ENCODE peak calls at places on chromosome 16, in seven cellular contexts. I is dorsolateral prefrontal cortex, U is HCT116, R is cardiac muscle cell, W is body of pancreas, J is left ventricle myocardium inferior, P is neural progenitor cell. Y is an unnamed sample.

GRCh38 chr16:56241596-56241995 is 50.3 kb downstream of the GNAO1 start:
- DNase-seq in P (no peak), R (no peak), J (no peak), W (no peak), I (no peak), U (no peak), Y (no peak)

GRCh38 chr16:86072328-86073102 is 173.6 kb downstream of the IRF8 start:
- DNase-seq in P (peak), J (peak), I (peak), U (peak), W (peak), R (peak), Y (peak)

GRCh38 chr16:85563515-85564276 is 49.4 kb upstream of the GSE1 start:
- DNase-seq in P (no peak), J (peak), I (no peak), R (no peak), U (no peak), W (peak), Y (peak)

GRCh38 chr16:10080031-10080772 is 102.0 kb downstream of the GRIN2A start:
- DNase-seq in J (peak), P (no peak), U (peak), R (peak), W (peak), I (peak), Y (peak)

GRCh38 chr16:53614346-53614745 is 89.3 kb downstream of the RPGRIP1L start:
- DNase-seq in J (no peak), U (no peak), W (no peak), P (no peak), R (no peak), I (no peak), Y (no peak)

GRCh38 chr16:17101646-17102045 is 369.1 kb downstream of the XYLT1 start:
- DNase-seq in U (peak), I (no peak), W (no peak), P (peak), R (no peak), J (no peak), Y (no peak)

GRCh38 chr16:85190572-85190971 is 78.3 kb upstream of the CIBAR2 start:
- DNase-seq in R (no peak), W (no peak), I (no peak), P (peak), U (no peak), J (no peak), Y (no peak)

GRCh38 chr16:17368951-17369350 is 101.8 kb downstream of the XYLT1 start:
- DNase-seq in W (no peak), I (no peak), R (no peak), P (no peak), J (no peak), U (no peak), Y (no peak)

GRCh38 chr16:84537431-84538151 is 33.1 kb upstream of the MEAK7 start:
- DNase-seq in U (no peak), J (no peak), R (no peak), W (no peak), I (no peak), P (no peak), Y (no peak)

GRCh38 chr16:87201052-87201451 is 116.1 kb downstream of the C16orf95 start:
- DNase-seq in W (peak), U (no peak), J (peak), I (no peak), R (no peak), P (no peak), Y (peak)

GRCh38 chr16:58280146-58280845 is 14.5 kb downstream of the PRSS54 start:
- DNase-seq in I (no peak), R (no peak), U (no peak), W (no peak), J (no peak), P (no peak), Y (no peak)
- TF ChIP-seq CTCF in I (no peak), R (no peak), U (no peak), W (no peak), J (no peak), P (no peak), Y (no peak)

DNA sequence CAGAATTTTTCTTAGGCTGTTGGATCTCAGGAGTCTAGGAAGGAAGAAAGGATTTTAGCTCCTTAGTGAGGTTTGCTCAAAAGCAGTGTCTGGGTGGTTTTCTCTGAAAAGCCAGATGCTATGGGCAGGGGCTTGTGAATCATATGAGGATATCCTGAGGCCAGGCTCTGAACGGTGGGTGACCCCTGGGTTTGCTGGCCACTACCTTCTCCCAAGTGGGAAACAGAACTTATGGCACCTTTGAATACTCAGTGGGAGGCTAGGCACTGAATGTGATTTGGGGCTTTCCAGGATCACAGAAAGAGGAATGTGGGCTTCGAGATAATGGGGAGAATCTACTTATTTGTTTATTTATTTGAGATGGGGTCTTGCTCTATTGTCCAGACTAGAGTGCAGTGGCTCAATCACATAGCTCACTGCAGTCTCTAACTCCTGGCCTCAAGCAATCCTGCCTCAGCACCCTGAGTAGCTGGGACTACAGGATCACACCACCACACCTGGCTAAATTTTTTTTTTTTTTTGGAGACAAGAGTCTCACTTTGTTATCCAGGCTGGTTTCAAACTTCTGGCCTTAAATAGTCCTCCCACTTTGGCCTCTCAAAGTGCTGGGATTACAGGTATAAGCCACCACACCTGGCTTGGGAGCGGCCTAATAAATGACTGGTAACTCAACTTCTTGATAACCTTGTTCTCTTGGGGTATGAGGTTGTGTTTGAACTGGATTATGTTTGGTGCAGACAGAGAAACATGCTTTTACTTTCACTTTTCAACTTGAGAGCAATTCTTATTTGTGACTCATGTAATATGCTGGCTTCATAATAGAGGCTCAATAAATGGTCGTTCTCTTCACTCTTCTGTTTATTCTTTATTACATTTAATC is 129.4 kb upstream of the HS3ST2 start:
- DNase-seq in J (no peak), R (no peak), P (no peak), W (no peak), I (no peak), U (no peak), Y (no peak)
- H3K27ac ChIP-seq in J (peak), R (no peak), P (peak), W (no peak), I (no peak), U (no peak), Y (peak)

DNA sequence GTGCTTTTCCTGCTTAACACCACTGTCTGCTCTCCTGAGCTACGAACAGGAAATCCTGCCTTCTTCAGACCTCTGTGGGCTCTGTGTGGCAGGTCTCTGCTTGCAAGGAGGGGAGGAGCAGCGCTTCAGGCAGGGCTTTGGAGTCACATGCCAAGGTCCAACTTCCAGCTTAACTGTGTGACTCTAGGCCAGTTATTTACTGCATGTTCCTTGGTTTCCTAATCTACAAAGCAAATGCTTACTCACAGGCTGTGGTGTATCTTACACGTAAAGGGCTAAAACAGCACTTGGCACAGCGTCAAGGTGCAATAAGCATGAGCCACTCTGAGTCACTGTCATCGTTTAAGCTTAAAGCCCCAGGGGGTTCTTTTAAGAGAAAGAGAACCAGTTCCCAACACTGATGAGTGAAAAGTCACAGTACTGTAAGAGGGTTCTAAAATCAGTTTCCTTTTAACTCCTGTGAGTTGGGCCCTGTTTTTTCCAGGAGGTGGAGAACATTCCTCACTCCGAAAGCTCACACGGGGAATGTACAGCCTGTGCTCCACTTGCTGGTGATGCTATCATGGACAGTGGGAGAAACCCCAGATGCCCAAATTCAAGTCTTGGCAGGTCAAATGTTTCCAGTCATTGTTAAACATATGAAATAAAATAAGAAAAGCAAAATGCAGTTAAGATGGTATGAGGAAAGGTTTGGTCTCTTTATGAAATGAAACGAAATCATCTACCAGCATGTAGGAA is 54.1 kb upstream of the BCAR1 start:
- DNase-seq in U (peak), P (no peak), J (peak), W (peak), I (no peak), R (peak), Y (peak)
- H3K4me3 ChIP-seq in U (peak), P (no peak), J (peak), W (no peak), I (no peak), R (no peak), Y (no peak)

GRCh38 chr16:14309001-14309886 is 238.1 kb downstream of the MRTFB start:
- DNase-seq in W (peak), U (no peak), J (no peak), R (no peak), I (no peak), P (peak), Y (no peak)
- TF ChIP-seq CTCF in W (peak), U (no peak), J (no peak), R (peak), I (no peak), P (peak), Y (no peak)

DNA sequence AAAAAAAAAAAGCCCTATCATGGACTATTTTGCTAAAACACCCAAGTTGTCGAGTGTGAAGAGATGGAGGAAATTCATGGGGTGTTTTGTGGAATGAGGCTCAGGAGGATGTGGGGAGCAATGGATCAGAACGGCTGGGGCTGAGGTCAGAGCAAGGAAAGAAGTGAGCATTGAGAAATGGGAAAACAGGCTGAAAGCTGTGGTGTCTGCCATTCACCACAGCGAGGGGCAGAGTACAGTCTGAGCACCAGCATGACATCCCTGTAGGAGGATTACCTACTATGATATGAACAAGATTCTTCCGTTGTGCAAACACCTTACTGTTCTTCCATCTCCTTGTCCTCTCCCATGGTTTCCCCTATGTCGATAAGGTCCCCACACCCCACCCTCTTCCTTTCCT is 193.1 kb downstream of the TMEM114 start:
- DNase-seq in J (no peak), R (no peak), I (no peak), P (no peak), U (no peak), W (no peak), Y (no peak)
- H3K27ac ChIP-seq in J (no peak), R (no peak), I (no peak), P (no peak), U (no peak), W (no peak), Y (no peak)

DNA sequence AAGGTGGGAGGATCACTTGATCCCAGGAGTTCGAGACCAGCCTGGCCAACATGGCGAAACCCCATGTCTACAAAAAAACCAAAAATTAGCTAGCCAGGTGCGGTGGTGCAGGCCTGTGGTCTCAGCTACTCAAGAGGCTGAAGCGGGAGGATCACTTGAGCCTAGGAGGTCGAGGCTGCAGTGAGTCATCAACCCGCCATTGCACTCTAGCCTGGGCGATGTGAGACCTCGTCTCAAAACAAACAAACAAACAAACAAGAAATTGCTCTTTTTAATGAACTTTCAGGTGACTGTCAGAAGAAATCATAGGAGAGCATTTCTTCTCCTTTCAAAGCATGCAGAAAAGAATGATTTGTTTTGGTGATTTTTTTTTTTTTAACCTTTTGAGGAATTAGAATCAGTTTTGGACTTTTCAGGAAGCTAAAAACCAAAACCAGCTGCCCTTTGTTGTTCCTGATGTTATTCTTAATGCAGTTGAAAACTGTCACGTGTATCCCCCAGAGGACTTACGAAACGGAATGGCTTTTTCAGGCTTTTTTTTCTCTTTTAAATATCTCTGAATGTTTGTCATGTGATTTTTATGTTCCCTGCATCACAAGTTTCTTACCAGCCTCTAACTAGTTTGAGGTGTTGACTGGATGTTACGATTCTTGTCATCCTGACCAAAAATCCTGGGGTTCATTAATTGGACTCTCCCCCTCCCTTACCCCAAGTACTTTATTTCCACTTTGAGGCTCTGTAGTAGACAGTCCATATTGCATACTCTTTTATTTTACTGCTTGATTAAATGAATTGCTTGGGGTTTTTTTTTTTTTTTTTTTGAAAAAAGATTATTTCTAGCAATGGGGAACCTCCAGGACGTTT is 34.1 kb downstream of the SNX29 start:
- DNase-seq in W (no peak), P (no peak), U (no peak), J (no peak), I (no peak), R (no peak), Y (no peak)
- H3K4me3 ChIP-seq in W (no peak), P (no peak), U (no peak), J (peak), I (no peak), R (no peak), Y (no peak)

GRCh38 chr16:30394603-30395154 is 541 bp upstream of the ZNF48 start:
- DNase-seq in P (peak), R (peak), W (no peak), U (no peak), I (no peak), J (no peak), Y (no peak)

GRCh38 chr16:30397056-30397455 is 1.8 kb downstream of the ZNF48 start:
- DNase-seq in R (no peak), J (no peak), W (no peak), U (no peak), P (no peak), I (no peak), Y (no peak)

GRCh38 chr16:30397776-30398659 is 2.8 kb downstream of the ZNF48 start:
- DNase-seq in R (no peak), U (no peak), P (no peak), I (no peak), J (no peak), W (no peak), Y (no peak)

GRCh38 chr16:30395992-30396560 is 856 bp downstream of the ZNF48 start:
- DNase-seq in W (no peak), I (no peak), U (no peak), R (no peak), J (no peak), P (no peak), Y (no peak)

DNA sequence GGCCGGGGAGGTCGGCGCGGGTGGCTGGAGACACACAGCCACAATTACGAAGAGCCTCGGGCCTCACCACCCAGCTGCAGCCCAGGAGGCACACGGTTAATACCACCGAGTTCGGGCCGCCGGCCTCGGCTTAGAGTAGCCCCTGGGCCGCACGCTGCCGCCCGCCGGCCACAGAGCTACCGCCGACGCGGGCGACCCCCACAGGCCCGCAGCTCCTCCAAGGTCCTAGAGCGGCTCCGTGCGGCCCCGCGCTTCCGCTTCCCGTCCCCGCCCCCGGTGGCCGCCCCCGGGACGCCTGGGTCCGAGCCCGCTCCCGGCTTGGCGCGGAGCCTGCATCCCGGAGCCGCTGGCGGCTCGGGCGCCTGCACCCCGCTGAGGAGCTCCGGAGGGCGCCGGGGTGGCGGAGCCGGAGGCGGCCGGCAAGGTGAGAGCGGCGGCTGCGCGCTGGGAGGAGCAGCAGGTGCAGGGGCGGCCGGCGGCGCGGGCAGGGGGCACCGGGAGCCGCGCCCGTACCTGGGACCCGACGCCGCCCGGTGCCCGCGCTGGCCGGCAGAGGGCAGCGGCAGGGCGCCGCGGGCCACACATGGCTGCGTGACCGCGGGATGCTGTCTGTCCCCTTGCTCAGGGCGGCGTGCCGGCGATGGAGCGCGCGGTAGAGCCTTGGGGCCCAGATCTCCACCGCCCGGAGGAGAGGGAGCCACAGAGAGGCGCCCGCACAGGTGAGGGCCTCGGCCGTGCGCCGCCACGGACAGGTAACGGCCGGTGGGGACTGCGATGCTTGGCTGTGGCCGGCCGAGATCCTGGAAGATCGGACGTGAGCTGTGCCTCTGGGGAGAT is at the start of gene ZNF48:
- DNase-seq in R (peak), U (peak), I (peak), P (peak), J (peak), W (peak), Y (peak)
- TF ChIP-seq CTCF in R (no peak), U (no peak), I (peak), P (peak), J (peak), W (peak), Y (peak)

DNA sequence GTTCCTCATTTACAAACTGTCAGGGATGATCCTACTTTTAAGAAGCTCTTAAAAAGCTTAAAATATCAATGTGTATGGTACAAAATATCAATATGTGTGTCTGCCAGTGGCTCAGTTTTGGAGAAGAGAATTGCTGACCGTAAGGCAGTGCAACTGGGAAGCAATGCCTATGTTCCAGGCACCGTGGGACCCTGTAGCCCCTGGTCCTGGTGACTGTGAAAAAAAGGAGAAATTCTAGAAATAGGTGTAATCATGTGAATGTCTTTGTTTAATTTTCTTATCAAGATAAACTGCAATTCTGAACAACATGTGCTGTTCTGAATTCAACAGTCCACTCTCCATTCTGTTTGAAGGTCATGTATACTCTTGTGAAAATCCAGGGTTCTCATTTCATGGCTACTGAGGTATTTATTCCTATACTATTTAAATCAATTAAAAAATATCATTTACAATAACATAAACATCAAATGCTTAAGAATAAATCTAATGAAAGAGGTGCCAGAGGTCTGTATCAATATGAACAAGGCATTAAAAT is 9.4 kb upstream of the HP start:
- DNase-seq in P (no peak), U (no peak), I (no peak), W (no peak), R (no peak), J (no peak), Y (no peak)
- H3K27ac ChIP-seq in P (no peak), U (no peak), I (no peak), W (no peak), R (no peak), J (no peak), Y (no peak)

Y was measured in heart right ventricle.